ENCODE peak calls at places on chromosomes 3 and 15, in nine cellular contexts. V is PC-3, B is WTC11, H is heart right ventricle, T is neural crest cell, E is BE2C, F is glutamatergic neuron, L is neural progenitor cell, Z is AG09319. S is an unnamed sample.

GRCh38 chr3:57228734-57229505 is 1.4 kb downstream of the APPL1 start:
- DNase-seq in F (no peak), L (no peak), E (no peak), T (no peak), Z (peak; percentile 27), V (peak; percentile 95), B (no peak), H (no peak), S (no peak)

GRCh38 chr15:70492240-70493177 is 270.8 kb downstream of the UACA start:
- DNase-seq in H (peak; percentile 43), T (no peak), B (no peak), F (no peak), V (peak; percentile 88), E (peak; percentile 74), Z (no peak), L (no peak), S (no peak)

GRCh38 chr3:187025656-187026320 is 95.5 kb downstream of the ST6GAL1 start:
- DNase-seq in B (no peak), T (no peak), E (peak; percentile 77), Z (no peak), H (no peak), V (no peak), F (no peak), L (no peak), S (no peak)

GRCh38 chr3:36957072-36957471 is 12.2 kb upstream of the TRANK1 start:
- DNase-seq in F (no peak), T (no peak), B (peak; percentile 69), V (no peak), H (no peak), E (no peak), L (peak; percentile 17), Z (no peak), S (no peak)

GRCh38 chr3:16177962-16178627 is 3.6 kb downstream of the GALNT15 start:
- DNase-seq in V (peak; percentile 84), H (peak; percentile 72), Z (peak; percentile 58), T (peak; percentile 82), B (peak; percentile 91), F (peak; percentile 92), L (peak; percentile 89), E (peak; percentile 67), S (peak; percentile 90)

GRCh38 chr3:52986049-52986448 is 59.8 kb downstream of the SFMBT1 start:
- DNase-seq in E (no peak), H (no peak), T (no peak), L (no peak), Z (no peak), B (no peak), F (no peak), V (no peak), S (no peak)

GRCh38 chr15:41022487-41023090 is 69.3 kb downstream of the CHAC1 start:
- DNase-seq in F (peak; percentile 61), T (peak; percentile 41), L (peak; percentile 60), V (peak; percentile 68), E (peak; percentile 58), B (peak; percentile 56), H (peak; percentile 38), Z (peak; percentile 36), S (peak; percentile 46)

GRCh38 chr3:25455316-25456232 is 27.5 kb downstream of the RARB start:
- DNase-seq in B (no peak), V (no peak), F (peak; percentile 60), T (no peak), E (peak; percentile 46), H (peak; percentile 40), L (peak; percentile 27), Z (no peak), S (peak; percentile 34)

GRCh38 chr15:38263996-38264395 is 11.4 kb downstream of the SPRED1 start:
- DNase-seq in F (no peak), V (no peak), Z (no peak), L (no peak), E (no peak), B (no peak), T (no peak), H (no peak), S (no peak)

GRCh38 chr3:63914312-63914711 is 2.1 kb upstream of the SCAANT1 start:
- DNase-seq in V (peak; percentile 38), B (no peak), E (no peak), L (no peak), H (peak; percentile 24), T (no peak), Z (no peak), F (no peak), S (no peak)

GRCh38 chr3:63911395-63911900 is 735 bp downstream of the SCAANT1 start:
- DNase-seq in H (no peak), Z (no peak), T (no peak), F (no peak), L (no peak), E (no peak), B (no peak), V (no peak), S (no peak)

GRCh38 chr3:63912768-63913588 is 795 bp upstream of the SCAANT1 start:
- DNase-seq in F (peak; percentile 39), L (peak; percentile 54), E (peak; percentile 31), Z (no peak), T (no peak), H (peak; percentile 49), B (peak; percentile 39), V (peak; percentile 47), S (peak; percentile 20)

GRCh38 chr3:63910873-63911272 is 1.3 kb downstream of the SCAANT1 start:
- DNase-seq in L (no peak), E (no peak), F (no peak), Z (no peak), T (no peak), V (no peak), H (no peak), B (no peak), S (no peak)

DNA sequence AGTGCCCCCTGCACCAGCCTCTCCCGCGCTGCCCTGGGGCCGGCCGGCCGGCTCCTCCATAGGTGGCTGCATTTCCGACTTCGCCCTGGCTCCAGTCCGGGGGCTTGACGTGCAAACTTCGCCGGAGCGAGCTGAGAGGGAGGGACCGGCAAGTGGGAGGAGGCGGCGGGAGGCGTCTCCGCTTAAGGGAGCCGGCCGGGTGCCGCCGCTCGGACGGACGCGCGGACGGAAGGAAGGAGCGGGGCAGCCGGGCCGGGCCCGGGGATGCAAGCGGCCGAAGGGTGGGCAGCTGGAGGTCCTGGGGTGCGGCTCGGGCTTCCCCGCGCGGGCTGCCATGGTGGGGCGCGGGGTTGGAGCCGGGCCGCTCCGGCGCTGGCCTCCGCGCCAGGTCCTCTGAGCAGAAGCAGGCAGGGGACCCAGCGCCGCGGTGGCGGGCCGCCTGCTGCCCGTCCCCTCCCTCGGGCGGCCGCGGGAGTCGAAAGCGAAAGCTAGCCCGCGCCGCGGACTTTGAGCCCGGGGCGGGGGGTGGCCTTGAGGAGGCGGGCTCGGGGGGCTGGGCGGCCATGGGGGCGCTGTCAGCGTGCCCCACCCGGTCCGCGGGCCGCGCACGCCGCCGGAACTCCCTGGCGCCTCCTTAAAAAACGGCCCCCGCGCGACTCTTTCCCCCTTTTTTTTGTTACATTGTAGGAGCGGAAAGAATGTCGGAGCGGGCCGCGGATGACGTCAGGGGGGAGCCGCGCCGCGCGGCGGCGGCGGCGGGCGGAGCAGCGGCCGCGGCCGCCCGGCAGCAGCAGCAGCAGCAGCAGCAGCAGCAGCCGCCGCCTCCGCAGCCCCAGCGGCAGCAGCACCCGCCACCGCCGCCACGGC is at the start of gene SCAANT1:
- DNase-seq in H (peak; percentile 93), E (peak; percentile 91), L (peak; percentile 92), V (peak; percentile 68), Z (peak; percentile 75), F (peak; percentile 82), T (peak; percentile 76), B (peak; percentile 83), S (peak; percentile 83)
- TF ChIP-seq CTCF in H (no peak), E (no peak), L (no peak), V (no peak), Z (no peak), F (peak; percentile 19), T (peak; percentile 33), B (no peak), S (no peak)

GRCh38 chr15:74146277-74146800 is 16.0 kb downstream of the ISLR2 start:
- DNase-seq in L (no peak), T (no peak), H (no peak), V (no peak), B (no peak), F (no peak), E (no peak), Z (no peak), S (no peak)

GRCh38 chr15:74138642-74139041 is 8.3 kb downstream of the ISLR2 start:
- DNase-seq in T (no peak), B (no peak), L (no peak), Z (no peak), H (no peak), F (no peak), E (no peak), V (no peak), S (no peak)

GRCh38 chr15:74140445-74140761 is 10.0 kb downstream of the ISLR2 start:
- DNase-seq in V (no peak), F (no peak), E (no peak), Z (no peak), B (no peak), L (no peak), T (no peak), H (no peak), S (no peak)

GRCh38 chr15:74141591-74141990 is 11.2 kb downstream of the ISLR2 start:
- DNase-seq in V (peak; percentile 27), H (no peak), E (no peak), B (no peak), T (no peak), Z (no peak), F (no peak), L (no peak), S (no peak)

DNA sequence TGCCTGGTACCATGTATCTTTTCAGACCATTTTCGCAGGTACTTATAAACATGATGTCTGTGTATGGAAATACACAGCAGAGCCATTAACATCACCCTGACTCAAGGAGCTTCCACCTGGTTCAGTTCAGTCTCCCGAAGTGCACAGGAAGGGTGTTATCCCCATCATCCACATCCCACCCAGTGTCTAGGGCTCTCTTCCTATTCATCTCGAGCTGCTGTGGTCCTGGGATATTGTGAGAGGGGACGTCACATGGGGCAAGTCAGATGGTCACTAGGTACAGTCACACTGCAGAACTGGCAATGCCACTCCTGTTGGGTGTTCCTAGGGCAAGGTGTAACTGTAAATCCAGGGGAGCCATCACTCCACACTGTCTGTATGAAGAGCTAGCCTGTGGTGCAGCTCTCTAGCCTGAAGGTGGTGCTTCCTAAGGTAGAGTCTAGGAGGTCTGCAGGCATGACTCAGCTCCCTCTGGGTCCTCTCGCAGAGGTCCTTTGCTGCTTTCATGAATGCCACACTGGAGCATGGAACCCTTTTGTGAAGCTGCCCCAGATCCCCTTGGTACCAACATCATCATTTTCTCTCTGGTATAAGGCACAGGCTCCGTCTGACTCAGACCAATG is 13.9 kb downstream of the ISLR2 start:
- DNase-seq in L (no peak), Z (no peak), B (no peak), H (no peak), T (no peak), E (peak; percentile 60), V (no peak), F (no peak), S (no peak)
- TF ChIP-seq CTCF in L (no peak), Z (no peak), B (no peak), H (no peak), T (no peak), E (peak; percentile 48), V (peak; percentile 11), F (no peak), S (no peak)

GRCh38 chr3:67901681-67902080 is 247.3 kb upstream of the SUCLG2 start:
- DNase-seq in Z (no peak), V (peak; percentile 13), E (no peak), B (no peak), F (no peak), L (peak; percentile 3), H (no peak), T (no peak), S (no peak)
- TF ChIP-seq CTCF in Z (no peak), V (peak; percentile 42), E (no peak), B (peak; percentile 18), F (no peak), L (peak; percentile 57), H (no peak), T (peak; percentile 34), S (peak; percentile 32)

GRCh38 chr3:127865941-127866340 is 43.6 kb upstream of the MGLL start:
- DNase-seq in E (no peak), L (no peak), H (no peak), F (no peak), V (peak; percentile 56), B (no peak), T (no peak), Z (no peak), S (no peak)
- TF ChIP-seq CTCF in E (no peak), L (no peak), H (no peak), F (no peak), V (peak; percentile 18), B (no peak), T (no peak), Z (no peak), S (no peak)

S was measured in nephron progenitor cell.